ENCODE peak calls at places on chromosomes 5 and 9, in six cellular contexts. T is Calu3; P is EH; Z is stimulated activated CD4-positive, alpha-beta T cell treated with anti-CD3 and anti-CD28 coated beads, Interleukin-4, amount 100 ng/mL, for 4 hours; Q is BJ; V is stimulated activated CD8-positive, alpha-beta memory T cell treated with anti-CD3 and anti-CD28 coated beads, Interleukin-2, amount 100 ng/mL, for 48 hours. A is an unnamed sample.

GRCh38 chr5:102737161-102737560 is 17.9 kb upstream of the PAM start:
- DNase-seq in T (no peak), P (no peak), Z (no peak), Q (no peak), V (no peak), A (no peak)

GRCh38 chr5:164504141-164504772 is 998.8 kb downstream of the MAT2B start:
- DNase-seq in T (peak; percentile 68), P (peak; percentile 49), Z (no peak), Q (no peak), V (no peak), A (peak; percentile 44)

GRCh38 chr9:127931092-127931881 is 710 bp upstream of the PIP5KL1 start:
- DNase-seq in T (no peak), P (peak; percentile 83), Z (no peak), Q (no peak), V (no peak), A (no peak)

GRCh38 chr5:12399868-12400267 is 495.6 kb upstream of the CTNND2 start:
- DNase-seq in T (no peak), P (no peak), Z (no peak), Q (no peak), V (no peak), A (no peak)

GRCh38 chr9:111516061-111516465 is 8.9 kb upstream of the ZNF483 start:
- DNase-seq in T (no peak), P (peak; percentile 53), Z (no peak), Q (no peak), V (no peak), A (no peak)

GRCh38 chr5:37005252-37005651 is 128.7 kb downstream of the NIPBL start:
- DNase-seq in T (no peak), P (peak; percentile 79), Z (no peak), Q (peak; percentile 30), V (no peak), A (no peak)

GRCh38 chr5:175059687-175060194 is 335.4 kb downstream of the MSX2 start:
- DNase-seq in T (no peak), P (peak; percentile 54), Z (no peak), Q (no peak), V (no peak), A (no peak)

GRCh38 chr9:115341401-115341800 is 223.4 kb upstream of the TNC start:
- DNase-seq in T (no peak), P (no peak), Z (no peak), Q (no peak), V (no peak), A (no peak)

GRCh38 chr5:155094455-155094854 is 80.9 kb downstream of the KIF4B start:
- DNase-seq in T (no peak), P (no peak), Z (no peak), Q (no peak), V (no peak), A (no peak)

GRCh38 chr9:104993291-104993963 is 65.5 kb upstream of the ABCA1 start:
- DNase-seq in T (no peak), P (peak; percentile 90), Z (no peak), Q (peak; percentile 33), V (no peak), A (no peak)

GRCh38 chr9:93517331-93517730 is 59.1 kb upstream of the PHF2 start:
- DNase-seq in T (no peak), P (no peak), Z (no peak), Q (no peak), V (no peak), A (no peak)

GRCh38 chr5:1792842-1793266 is 6.8 kb downstream of the MRPL36 start:
- DNase-seq in T (peak; percentile 24), P (peak; percentile 90), Z (peak; percentile 73), Q (no peak), V (peak; percentile 55), A (no peak)

GRCh38 chr5:68528877-68529276 is 313.3 kb downstream of the PIK3R1 start:
- DNase-seq in T (no peak), P (peak; percentile 74), Z (no peak), Q (no peak), V (no peak), A (no peak)

GRCh38 chr5:59765446-59765845 is 128.1 kb downstream of the PDE4D start:
- DNase-seq in T (no peak), P (no peak), Z (no peak), Q (no peak), V (no peak), A (no peak)

GRCh38 chr9:109378316-109378715 is 57.5 kb upstream of the EPB41L4B start:
- DNase-seq in T (no peak), P (no peak), Z (no peak), Q (no peak), V (no peak), A (no peak)

GRCh38 chr5:43027054-43027785 is 12.9 kb downstream of the ANXA2R start:
- DNase-seq in T (no peak), P (no peak), Z (no peak), Q (no peak), V (no peak), A (no peak)

GRCh38 chr5:98630621-98631020 is 142.8 kb upstream of the RGMB start:
- DNase-seq in T (no peak), P (peak; percentile 20), Z (no peak), Q (no peak), V (no peak), A (no peak)

GRCh38 chr9:25449503-25449902 is 228.7 kb downstream of the TUSC1 start:
- DNase-seq in T (no peak), P (no peak), Z (no peak), Q (no peak), V (no peak), A (no peak)

GRCh38 chr5:74916831-74917710 is 50.9 kb upstream of the FAM169A start:
- DNase-seq in T (peak; percentile 53), P (peak; percentile 62), Z (no peak), Q (no peak), V (no peak), A (no peak)

GRCh38 chr5:54621048-54621447 is 103.5 kb downstream of the SNX18 start:
- DNase-seq in T (peak; percentile 8), P (no peak), Z (no peak), Q (no peak), V (no peak), A (no peak)

GRCh38 chr9:127204771-127205470 is 59.7 kb upstream of the GARNL3 start:
- DNase-seq in T (no peak), P (peak; percentile 86), Z (no peak), Q (no peak), V (no peak), A (peak; percentile 71)

GRCh38 chr9:22098636-22099332 is 89.7 kb upstream of the CDKN2B start:
- DNase-seq in T (no peak), P (peak; percentile 62), Z (no peak), Q (no peak), V (no peak), A (no peak)

GRCh38 chr9:121281614-121282291 is 13.8 kb downstream of the GSN start:
- DNase-seq in T (peak; percentile 92), P (peak; percentile 69), Z (no peak), Q (no peak), V (no peak), A (no peak)

GRCh38 chr9:98989036-98990000 is 45.6 kb downstream of the COL15A1 start:
- DNase-seq in T (no peak), P (peak; percentile 100), Z (no peak), Q (peak; percentile 99), V (no peak), A (no peak)

GRCh38 chr5:103425686-103426454 is 136.7 kb downstream of the NUDT12 start:
- DNase-seq in T (no peak), P (peak; percentile 87), Z (no peak), Q (no peak), V (no peak), A (no peak)

GRCh38 chr5:87393331-87393730 is 19.4 kb downstream of the CCNH start:
- DNase-seq in T (no peak), P (peak; percentile 89), Z (no peak), Q (peak; percentile 61), V (no peak), A (no peak)

GRCh38 chr9:96423322-96423984 is 5.3 kb upstream of the ZNF367 start:
- DNase-seq in T (no peak), P (no peak), Z (no peak), Q (no peak), V (no peak), A (no peak)

GRCh38 chr5:149837680-149838269 is 106.8 kb downstream of the PDE6A start:
- DNase-seq in T (peak; percentile 69), P (peak; percentile 74), Z (no peak), Q (no peak), V (no peak), A (peak; percentile 26)

GRCh38 chr5:64165500-64166200 is at the start of gene RNF180:
- DNase-seq in T (peak; percentile 56), P (peak; percentile 69), Z (no peak), Q (no peak), V (no peak), A (no peak)